ENCODE peak calls at places on chromosomes 4 and X, in nine cellular contexts. N is Caki2; Z is NCI-H774; M is HFF-Myc; F is activated effector memory CD4-positive, alpha-beta T cell treated with Interleukin-2 at 50 U/mL for 16 hours; D is T-helper 2 cell; J is HuH-7.5; A is activated naive CD8-positive, alpha-beta T cell treated with anti-CD3 and anti-CD28 coated beads for 36 hours; H is stimulated activated CD4-positive, alpha-beta T cell treated with anti-CD3 and anti-CD28 coated beads, Interleukin-2, amount 100 ng/mL, for 24 hours. G is an unnamed sample.
A peak's percentile ranks its signal among the peaks of the same experiment; 100 is the strongest.

GRCh38 chr4:117481742-117482141 is 396.4 kb upstream of the TRAM1L1 start:
- DNase-seq in N (no peak), Z (no peak), M (no peak), F (no peak), D (no peak), J (no peak), A (no peak), H (no peak), G (no peak)

GRCh38 chr4:112251044-112251632 is 19.6 kb downstream of the AP1AR start:
- DNase-seq in N (peak; percentile 7), Z (no peak), M (no peak), F (no peak), D (no peak), J (no peak), A (no peak), H (no peak), G (no peak)

GRCh38 chr4:145501051-145501660 is 19.5 kb downstream of the SMAD1 start:
- DNase-seq in N (no peak), Z (no peak), M (no peak), F (no peak), D (no peak), J (no peak), A (no peak), H (no peak), G (no peak)

GRCh38 chrX:68930576-68931317 is 101.9 kb downstream of the EFNB1 start:
- DNase-seq in N (no peak), Z (no peak), M (no peak), F (no peak), D (no peak), J (no peak), A (no peak), H (no peak), G (no peak)

GRCh38 chrX:14352511-14352910 is 176.8 kb upstream of the GLRA2 start:
- DNase-seq in N (no peak), Z (no peak), M (no peak), F (no peak), D (no peak), J (no peak), A (no peak), H (no peak), G (no peak)

GRCh38 chrX:117969337-117969736 is 147.3 kb downstream of the KLHL13 start:
- DNase-seq in N (peak; percentile 26), Z (no peak), M (no peak), F (no peak), D (no peak), J (no peak), A (no peak), H (no peak), G (no peak)

GRCh38 chr4:112377127-112377635 is 80.0 kb downstream of the ALPK1 start:
- DNase-seq in N (no peak), Z (no peak), M (no peak), F (no peak), D (no peak), J (no peak), A (no peak), H (no peak), G (no peak)

GRCh38 chrX:96611619-96612362 is 72.9 kb upstream of the DIAPH2 start:
- DNase-seq in N (no peak), Z (no peak), M (no peak), F (no peak), D (no peak), J (no peak), A (no peak), H (no peak), G (no peak)

GRCh38 chrX:52852110-52852872 is 15.6 kb downstream of the XAGE3 start:
- DNase-seq in N (no peak), Z (no peak), M (no peak), F (no peak), D (no peak), J (no peak), A (no peak), H (no peak), G (no peak)

GRCh38 chr4:81504685-81505598 is 33.2 kb upstream of the RASGEF1B start:
- DNase-seq in N (no peak), Z (no peak), M (no peak), F (peak; percentile 29), D (peak; percentile 38), J (no peak), A (peak; percentile 55), H (peak; percentile 61), G (no peak)

GRCh38 chrX:109886122-109886761 is 116.7 kb upstream of the TMEM164 start:
- DNase-seq in N (peak; percentile 18), Z (peak; percentile 5), M (no peak), F (no peak), D (no peak), J (no peak), A (peak; percentile 2), H (peak; percentile 27), G (peak; percentile 31)

GRCh38 chrX:101759000-101759399 is 99.3 kb upstream of the ARMCX2 start:
- DNase-seq in N (peak; percentile 33), Z (no peak), M (peak; percentile 9), F (no peak), D (no peak), J (no peak), A (peak; percentile 12), H (peak; percentile 8), G (peak; percentile 2)

GRCh38 chr4:1051472-1051871 is 40.0 kb downstream of the FGFRL1 start:
- DNase-seq in N (no peak), Z (no peak), M (no peak), F (no peak), D (no peak), J (no peak), A (no peak), H (no peak), G (no peak)

GRCh38 chr4:146099585-146099984 is 75.9 kb upstream of the LSM6 start:
- DNase-seq in N (no peak), Z (no peak), M (no peak), F (no peak), D (no peak), J (no peak), A (no peak), H (no peak), G (no peak)

GRCh38 chr4:80035336-80035735 is 37.7 kb downstream of the ANTXR2 start:
- DNase-seq in N (no peak), Z (no peak), M (no peak), F (no peak), D (no peak), J (peak; percentile 3), A (no peak), H (no peak), G (peak; percentile 7)

GRCh38 chr4:79917246-79917645 is 155.8 kb downstream of the ANTXR2 start:
- DNase-seq in N (peak; percentile 16), Z (no peak), M (peak; percentile 22), F (peak; percentile 9), D (peak; percentile 16), J (peak; percentile 9), A (peak; percentile 49), H (peak; percentile 60), G (peak; percentile 43)

GRCh38 chrX:46034868-46035267 is 510.4 kb downstream of the ZNF674 start:
- DNase-seq in N (no peak), Z (no peak), M (no peak), F (no peak), D (no peak), J (no peak), A (no peak), H (no peak), G (no peak)

GRCh38 chr4:184444215-184444952 is 30.0 kb downstream of the IRF2 start:
- DNase-seq in N (no peak), Z (no peak), M (no peak), F (no peak), D (no peak), J (no peak), A (no peak), H (no peak), G (no peak)

GRCh38 chr4:117893207-117893606 is 141.1 kb upstream of the NDST3 start:
- DNase-seq in N (peak; percentile 25), Z (no peak), M (no peak), F (no peak), D (no peak), J (no peak), A (no peak), H (no peak), G (no peak)

GRCh38 chr4:139589619-139590018 is 33.6 kb upstream of the SETD7 start:
- DNase-seq in N (no peak), Z (no peak), M (no peak), F (no peak), D (no peak), J (no peak), A (no peak), H (no peak), G (no peak)

GRCh38 chrX:65985922-65986588 is 53.8 kb downstream of the VSIG4 start:
- DNase-seq in N (peak; percentile 22), Z (no peak), M (peak; percentile 10), F (peak; percentile 17), D (no peak), J (no peak), A (peak; percentile 48), H (peak; percentile 39), G (peak; percentile 18)

GRCh38 chr4:104420766-104421165 is 73.9 kb downstream of the CXXC4 start:
- DNase-seq in N (no peak), Z (no peak), M (no peak), F (no peak), D (no peak), J (no peak), A (no peak), H (no peak), G (no peak)

GRCh38 chr4:149031399-149031798 is 589.2 kb upstream of the NR3C2 start:
- DNase-seq in N (peak; percentile 33), Z (no peak), M (no peak), F (no peak), D (no peak), J (no peak), A (no peak), H (no peak), G (peak; percentile 0)

GRCh38 chrX:3680459-3680858 is 33.0 kb downstream of the PRKX start:
- DNase-seq in N (peak; percentile 46), Z (no peak), M (no peak), F (no peak), D (no peak), J (no peak), A (no peak), H (no peak), G (no peak)

GRCh38 chr4:60822986-60823385 is 377.1 kb upstream of the ADGRL3 start:
- DNase-seq in N (no peak), Z (no peak), M (no peak), F (no peak), D (no peak), J (no peak), A (no peak), H (no peak), G (no peak)

GRCh38 chrX:35380808-35381700 is 417.1 kb upstream of the MAGEB16 start:
- DNase-seq in N (peak; percentile 25), Z (no peak), M (no peak), F (no peak), D (no peak), J (no peak), A (no peak), H (no peak), G (peak; percentile 0)

GRCh38 chrX:11970935-11971334 is 167.3 kb upstream of the FRMPD4 start:
- DNase-seq in N (no peak), Z (no peak), M (no peak), F (no peak), D (no peak), J (no peak), A (no peak), H (no peak), G (no peak)

GRCh38 chrX:113514906-113515305 is 674.3 kb upstream of the AMOT start:
- DNase-seq in N (no peak), Z (no peak), M (no peak), F (no peak), D (no peak), J (no peak), A (no peak), H (no peak), G (peak; percentile 47)

GRCh38 chr4:71130827-71131603 is 137.6 kb downstream of the DCK start:
- DNase-seq in N (no peak), Z (no peak), M (peak; percentile 15), F (no peak), D (no peak), J (no peak), A (no peak), H (no peak), G (no peak)

GRCh38 chr4:179530953-179531352 is 2088.7 kb upstream of the AGA start:
- DNase-seq in N (no peak), Z (no peak), M (no peak), F (no peak), D (no peak), J (no peak), A (no peak), H (no peak), G (no peak)

GRCh38 chr4:1231637-1232360 is 17.1 kb downstream of the CTBP1 start:
- DNase-seq in N (no peak), Z (no peak), M (no peak), F (no peak), D (no peak), J (no peak), A (no peak), H (no peak), G (no peak)